ENCODE peak calls at places on chromosomes 4 and X, in nine cellular contexts. C, P, B, L, G, F, Z, N and W are unnamed samples.

GRCh38 chr4:16270654-16271328 is 44.5 kb upstream of the TAPT1 start:
- DNase-seq in C (no peak), P (no peak), B (no peak), L (no peak), G (no peak), F (no peak), Z (no peak), N (no peak), W (no peak)

GRCh38 chr4:40121515-40121914 is 64.9 kb downstream of the N4BP2 start:
- DNase-seq in C (peak), P (no peak), B (no peak), L (no peak), G (peak), F (peak), Z (no peak), N (no peak), W (no peak)

GRCh38 chr4:169366821-169367220 is 96.1 kb upstream of the SH3RF1 start:
- DNase-seq in C (no peak), P (no peak), B (no peak), L (no peak), G (no peak), F (no peak), Z (no peak), N (no peak), W (no peak)

GRCh38 chrX:67777148-67777547 is 233.3 kb downstream of the AR start:
- DNase-seq in C (no peak), P (no peak), B (no peak), L (no peak), G (no peak), F (no peak), Z (no peak), N (no peak), W (no peak)

GRCh38 chr4:94453534-94453963 is 1.8 kb downstream of the PDLIM5 start:
- DNase-seq in C (no peak), P (no peak), B (no peak), L (no peak), G (no peak), F (no peak), Z (no peak), N (no peak), W (no peak)

GRCh38 chr4:32745351-32745750 is 2025.2 kb downstream of the PCDH7 start:
- DNase-seq in C (no peak), P (no peak), B (no peak), L (no peak), G (no peak), F (no peak), Z (no peak), N (no peak), W (no peak)

GRCh38 chr4:74734995-74735394 is 59.3 kb downstream of the BTC start:
- DNase-seq in C (no peak), P (no peak), B (no peak), L (no peak), G (no peak), F (no peak), Z (no peak), N (no peak), W (no peak)

GRCh38 chrX:44261286-44261685 is 82.2 kb downstream of the EFHC2 start:
- DNase-seq in C (no peak), P (no peak), B (no peak), L (no peak), G (no peak), F (no peak), Z (no peak), N (no peak), W (no peak)

GRCh38 chr4:70908993-70909556 is 6.9 kb downstream of the MOB1B start:
- DNase-seq in C (no peak), P (no peak), B (no peak), L (no peak), G (no peak), F (no peak), Z (no peak), N (no peak), W (no peak)

GRCh38 chrX:123083924-123084323 is 100.2 kb upstream of the GRIA3 start:
- DNase-seq in C (no peak), P (no peak), B (no peak), L (no peak), G (no peak), F (no peak), Z (no peak), N (no peak), W (no peak)

GRCh38 chr4:19256823-19257222 is 994.9 kb upstream of the SLIT2 start:
- DNase-seq in C (no peak), P (no peak), B (no peak), L (peak), G (no peak), F (no peak), Z (no peak), N (no peak), W (no peak)

GRCh38 chr4:57091657-57092162 is 18.5 kb downstream of the IGFBP7 start:
- DNase-seq in C (no peak), P (no peak), B (no peak), L (no peak), G (no peak), F (no peak), Z (no peak), N (no peak), W (no peak)

GRCh38 chrX:20802036-20802435 is 535.3 kb upstream of the RPS6KA3 start:
- DNase-seq in C (no peak), P (no peak), B (no peak), L (no peak), G (no peak), F (no peak), Z (no peak), N (no peak), W (no peak)

GRCh38 chr4:47031713-47032404 is 492 bp downstream of the GABRB1 start:
- DNase-seq in C (no peak), P (no peak), B (no peak), L (no peak), G (no peak), F (no peak), Z (no peak), N (no peak), W (no peak)

GRCh38 chr4:145099653-145100052 is 1.5 kb downstream of the ABCE1 start:
- DNase-seq in C (no peak), P (no peak), B (no peak), L (peak), G (no peak), F (no peak), Z (no peak), N (no peak), W (no peak)

GRCh38 chr4:128630881-128631280 is 178.6 kb upstream of the JADE1 start:
- DNase-seq in C (no peak), P (no peak), B (no peak), L (no peak), G (no peak), F (no peak), Z (no peak), N (no peak), W (no peak)

GRCh38 chr4:138975225-138975624 is 40.4 kb upstream of the NOCT start:
- DNase-seq in C (no peak), P (no peak), B (no peak), L (no peak), G (no peak), F (no peak), Z (no peak), N (no peak), W (no peak)
- TF ChIP-seq CTCF in C (no peak), P (no peak), B (no peak), L (no peak), G (no peak), F (no peak), Z (no peak), N (no peak), W (peak)

GRCh38 chr4:121938282-121939092 is 13.4 kb downstream of the TRPC3 start:
- DNase-seq in C (no peak), P (no peak), B (no peak), L (no peak), G (no peak), F (no peak), Z (no peak), N (no peak), W (no peak)
- TF ChIP-seq CTCF in C (no peak), P (no peak), B (no peak), L (no peak), G (no peak), F (no peak), Z (no peak), N (no peak), W (no peak)

GRCh38 chr4:82779032-82779431 is 19.6 kb downstream of the SCD5 start:
- DNase-seq in C (no peak), P (no peak), B (no peak), L (no peak), G (no peak), F (no peak), Z (no peak), N (no peak), W (no peak)

GRCh38 chr4:82776925-82777542 is 21.6 kb downstream of the SCD5 start:
- DNase-seq in C (no peak), P (no peak), B (no peak), L (no peak), G (no peak), F (no peak), Z (no peak), N (no peak), W (no peak)

GRCh38 chr4:82782626-82783025 is 16.0 kb downstream of the SCD5 start:
- DNase-seq in C (no peak), P (no peak), B (no peak), L (no peak), G (no peak), F (no peak), Z (no peak), N (no peak), W (no peak)

GRCh38 chr4:82777857-82778525 is 20.6 kb downstream of the SCD5 start:
- DNase-seq in C (no peak), P (no peak), B (no peak), L (no peak), G (no peak), F (no peak), Z (no peak), N (no peak), W (no peak)

GRCh38 chr4:82780398-82781231 is 18.0 kb downstream of the SCD5 start:
- DNase-seq in C (no peak), P (peak), B (peak), L (no peak), G (no peak), F (no peak), Z (peak), N (no peak), W (peak)
- TF ChIP-seq CTCF in C (no peak), P (no peak), B (no peak), L (no peak), G (no peak), F (no peak), Z (no peak), N (no peak), W (no peak)

GRCh38 chr4:52093466-52093865 is 42.4 kb downstream of the SPATA18 start:
- DNase-seq in C (no peak), P (no peak), B (no peak), L (no peak), G (no peak), F (no peak), Z (no peak), N (no peak), W (no peak)
- TF ChIP-seq CTCF in C (no peak), P (no peak), B (no peak), L (no peak), G (no peak), F (no peak), Z (no peak), N (no peak), W (no peak)

GRCh38 chr4:60432911-60433310 is 767.2 kb upstream of the ADGRL3 start:
- DNase-seq in C (no peak), P (no peak), B (no peak), L (no peak), G (no peak), F (no peak), Z (no peak), N (no peak), W (no peak)
- TF ChIP-seq CTCF in C (no peak), P (no peak), B (no peak), L (no peak), G (no peak), F (no peak), Z (no peak), N (no peak), W (no peak)

GRCh38 chr4:123990310-123990709 is 593.7 kb downstream of the SPRY1 start:
- DNase-seq in C (no peak), P (no peak), B (no peak), L (no peak), G (no peak), F (no peak), Z (no peak), N (no peak), W (no peak)

GRCh38 chr4:123984881-123985280 is 588.3 kb downstream of the SPRY1 start:
- DNase-seq in C (no peak), P (no peak), B (peak), L (no peak), G (no peak), F (no peak), Z (no peak), N (no peak), W (no peak)

GRCh38 chr4:123986268-123986798 is 589.7 kb downstream of the SPRY1 start:
- DNase-seq in C (peak), P (no peak), B (peak), L (no peak), G (peak), F (peak), Z (peak), N (peak), W (no peak)

DNA sequence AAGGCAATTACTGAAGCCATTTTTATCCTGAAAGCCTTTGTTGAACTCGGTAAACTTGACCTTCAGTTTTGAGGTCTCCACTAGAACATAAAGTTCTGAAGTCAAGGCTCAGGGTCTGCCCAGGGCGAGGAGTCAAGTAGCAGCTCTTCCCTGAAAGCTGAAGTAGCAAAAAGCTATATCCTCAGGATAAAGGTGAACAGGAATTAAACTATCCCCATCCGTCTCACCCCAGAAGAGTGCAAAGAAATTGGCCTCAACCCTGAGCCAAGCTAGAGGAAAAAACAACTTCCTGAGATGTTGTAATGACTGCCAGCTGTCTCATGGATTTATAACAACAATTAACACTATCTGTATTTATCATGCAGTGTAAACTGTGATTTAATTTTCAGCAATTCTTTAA is 590.8 kb downstream of the SPRY1 start:
- DNase-seq in C (no peak), P (no peak), B (no peak), L (no peak), G (no peak), F (no peak), Z (no peak), N (no peak), W (no peak)
- TF ChIP-seq CTCF in C (no peak), P (no peak), B (no peak), L (no peak), G (no peak), F (no peak), Z (no peak), N (no peak), W (no peak)

DNA sequence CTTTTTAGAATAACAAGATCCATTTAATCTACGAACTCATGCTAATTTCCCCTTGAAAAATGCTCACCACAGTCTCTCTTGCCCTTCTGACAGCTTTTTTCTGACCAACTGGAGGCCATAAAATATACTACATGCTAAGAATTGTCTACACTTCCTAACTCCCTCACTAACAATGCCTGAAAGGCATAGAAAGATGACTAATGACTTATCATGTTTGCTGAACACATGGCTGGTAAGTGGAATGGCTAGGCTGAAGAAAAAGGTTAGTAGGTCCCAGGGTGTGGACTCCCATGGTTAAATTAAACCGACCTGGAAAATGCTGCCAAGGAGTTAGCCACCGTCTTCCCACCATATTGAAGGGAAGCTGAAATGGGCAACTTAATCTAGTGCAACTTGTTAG is 309.8 kb downstream of the SPOCK3 start:
- DNase-seq in C (no peak), P (no peak), B (no peak), L (no peak), G (no peak), F (peak), Z (no peak), N (no peak), W (no peak)
- TF ChIP-seq CTCF in C (no peak), P (no peak), B (no peak), L (no peak), G (no peak), F (no peak), Z (no peak), N (no peak), W (no peak)

GRCh38 chrX:46913710-46914109 is 1.5 kb downstream of the JADE3 start:
- DNase-seq in C (no peak), P (no peak), B (no peak), L (no peak), G (no peak), F (no peak), Z (no peak), N (no peak), W (no peak)

GRCh38 chrX:46916273-46916672 is 4.1 kb downstream of the JADE3 start:
- DNase-seq in C (no peak), P (no peak), B (no peak), L (no peak), G (no peak), F (no peak), Z (no peak), N (no peak), W (no peak)

GRCh38 chrX:46910415-46910814 is 1.8 kb upstream of the JADE3 start:
- DNase-seq in C (no peak), P (no peak), B (no peak), L (no peak), G (no peak), F (no peak), Z (no peak), N (no peak), W (no peak)

GRCh38 chrX:46912098-46912672 is at the start of gene JADE3:
- DNase-seq in C (no peak), P (peak), B (peak), L (peak), G (peak), F (peak), Z (peak), N (no peak), W (peak)

DNA sequence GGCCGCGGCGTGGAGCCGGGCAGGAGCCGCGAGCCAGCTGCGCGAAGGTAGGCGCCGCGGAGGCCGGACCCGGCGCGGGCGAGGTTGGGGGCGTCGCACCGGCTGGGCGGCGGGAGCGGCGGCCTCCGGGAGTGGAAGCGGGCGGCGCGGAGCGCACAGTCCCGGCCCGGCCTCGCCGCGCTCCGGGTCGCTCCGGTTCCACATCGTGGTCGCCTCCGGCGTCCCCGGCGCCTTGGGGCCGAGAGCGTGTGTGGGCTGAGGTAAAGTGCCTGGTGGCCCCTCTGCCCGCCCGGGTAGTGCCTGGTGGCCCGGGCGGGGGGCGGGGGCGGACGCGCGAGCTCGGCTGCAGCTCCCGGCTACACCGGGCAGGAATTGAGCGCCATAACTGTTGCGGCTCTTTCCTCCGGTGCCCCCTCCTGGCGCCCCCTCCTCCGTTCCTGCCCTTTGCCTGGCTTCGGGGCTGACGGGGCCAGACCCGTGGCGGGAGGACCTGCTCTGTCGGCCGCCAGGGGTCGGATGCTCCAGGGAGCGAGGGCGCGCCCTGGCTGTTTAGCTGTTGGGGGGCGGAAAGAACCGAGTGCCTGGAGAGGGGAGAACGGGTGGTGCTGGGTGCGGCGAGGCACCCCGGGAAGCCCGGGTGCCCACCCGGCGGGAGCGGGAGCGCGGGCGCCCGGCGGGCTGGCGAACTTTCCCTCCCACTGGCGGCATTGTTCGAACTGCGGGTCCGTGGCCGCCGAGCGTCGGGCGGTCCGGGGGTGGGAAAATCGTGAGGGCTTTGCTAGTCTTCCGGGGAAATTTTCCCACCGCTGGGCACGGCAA is 661 bp downstream of the JADE3 start:
- DNase-seq in C (no peak), P (no peak), B (peak), L (peak), G (no peak), F (no peak), Z (peak), N (no peak), W (peak)
- TF ChIP-seq CTCF in C (peak), P (peak), B (peak), L (peak), G (peak), F (peak), Z (peak), N (peak), W (peak)